ENCODE peak calls at places on chromosome 16, in ten cellular contexts. One of them, this sample, is unnamed.

GRCh38 chr16:19228057-19228456 is 57.5 kb upstream of the CLEC19A start:
- DNase-seq in tibial artery: no peak
- DNase-seq in A673: no peak
- DNase-seq in left lung: no peak
- DNase-seq in PC-3: no peak
- DNase-seq in cardiac fibroblast: no peak
- DNase-seq in CD8-positive, alpha-beta T cell: no peak
- DNase-seq in tibial nerve: no peak
- DNase-seq in mucosa of descending colon: no peak
- DNase-seq in pancreas: no peak
- DNase-seq in this sample: no peak

GRCh38 chr16:23434380-23434779 is 18.6 kb downstream of the COG7 start:
- DNase-seq in tibial artery: no peak
- DNase-seq in A673: peak
- DNase-seq in left lung: no peak
- DNase-seq in PC-3: peak
- DNase-seq in cardiac fibroblast: peak
- DNase-seq in CD8-positive, alpha-beta T cell: no peak
- DNase-seq in tibial nerve: no peak
- DNase-seq in mucosa of descending colon: peak
- DNase-seq in pancreas: peak
- DNase-seq in this sample: no peak

GRCh38 chr16:57941016-57941656 is 29.8 kb downstream of the CNGB1 start:
- DNase-seq in tibial artery: no peak
- DNase-seq in A673: peak
- DNase-seq in left lung: peak
- DNase-seq in PC-3: peak
- DNase-seq in cardiac fibroblast: peak
- DNase-seq in CD8-positive, alpha-beta T cell: no peak
- DNase-seq in tibial nerve: no peak
- DNase-seq in mucosa of descending colon: peak
- DNase-seq in pancreas: peak
- DNase-seq in this sample: no peak

GRCh38 chr16:1437606-1438005 is 6.7 kb downstream of the PERCC1 start:
- DNase-seq in tibial artery: no peak
- DNase-seq in A673: no peak
- DNase-seq in left lung: no peak
- DNase-seq in PC-3: no peak
- DNase-seq in cardiac fibroblast: no peak
- DNase-seq in CD8-positive, alpha-beta T cell: no peak
- DNase-seq in tibial nerve: no peak
- DNase-seq in mucosa of descending colon: no peak
- DNase-seq in pancreas: no peak
- DNase-seq in this sample: no peak

GRCh38 chr16:4435668-4436067 is 10.0 kb downstream of the DNAJA3 start:
- DNase-seq in tibial artery: no peak
- DNase-seq in A673: no peak
- DNase-seq in left lung: no peak
- DNase-seq in PC-3: no peak
- DNase-seq in cardiac fibroblast: no peak
- DNase-seq in CD8-positive, alpha-beta T cell: no peak
- DNase-seq in tibial nerve: no peak
- DNase-seq in mucosa of descending colon: no peak
- DNase-seq in pancreas: no peak
- DNase-seq in this sample: no peak

GRCh38 chr16:10988164-10988803 is 43.9 kb downstream of the CLEC16A start:
- DNase-seq in tibial artery: no peak
- DNase-seq in A673: no peak
- DNase-seq in left lung: peak
- DNase-seq in PC-3: peak
- DNase-seq in cardiac fibroblast: no peak
- DNase-seq in CD8-positive, alpha-beta T cell: no peak
- DNase-seq in tibial nerve: no peak
- DNase-seq in mucosa of descending colon: no peak
- DNase-seq in pancreas: no peak
- DNase-seq in this sample: no peak

GRCh38 chr16:50711040-50711439 is 17.6 kb downstream of the NOD2 start:
- DNase-seq in tibial artery: no peak
- DNase-seq in A673: no peak
- DNase-seq in left lung: no peak
- DNase-seq in PC-3: no peak
- DNase-seq in cardiac fibroblast: no peak
- DNase-seq in CD8-positive, alpha-beta T cell: no peak
- DNase-seq in tibial nerve: no peak
- DNase-seq in mucosa of descending colon: no peak
- DNase-seq in pancreas: no peak
- DNase-seq in this sample: no peak

GRCh38 chr16:53071748-53072301 is 17.0 kb downstream of the CHD9 start:
- DNase-seq in tibial artery: peak
- DNase-seq in A673: peak
- DNase-seq in left lung: no peak
- DNase-seq in PC-3: no peak
- DNase-seq in cardiac fibroblast: peak
- DNase-seq in CD8-positive, alpha-beta T cell: no peak
- DNase-seq in tibial nerve: peak
- DNase-seq in mucosa of descending colon: peak
- DNase-seq in pancreas: no peak
- DNase-seq in this sample: peak

GRCh38 chr16:11833951-11834695 is 17.2 kb downstream of the RSL1D1 start:
- DNase-seq in tibial artery: no peak
- DNase-seq in A673: peak
- DNase-seq in left lung: no peak
- DNase-seq in PC-3: peak
- DNase-seq in cardiac fibroblast: peak
- DNase-seq in CD8-positive, alpha-beta T cell: no peak
- DNase-seq in tibial nerve: no peak
- DNase-seq in mucosa of descending colon: no peak
- DNase-seq in pancreas: no peak
- DNase-seq in this sample: no peak

GRCh38 chr16:67396159-67396774 is 3.0 kb upstream of the TPPP3 start:
- DNase-seq in tibial artery: peak
- DNase-seq in A673: peak
- DNase-seq in left lung: peak
- DNase-seq in PC-3: peak
- DNase-seq in cardiac fibroblast: peak
- DNase-seq in CD8-positive, alpha-beta T cell: no peak
- DNase-seq in tibial nerve: peak
- DNase-seq in mucosa of descending colon: peak
- DNase-seq in pancreas: peak
- DNase-seq in this sample: peak

GRCh38 chr16:3010510-3010909 is 2.2 kb upstream of the CLDN9 start:
- DNase-seq in tibial artery: no peak
- DNase-seq in A673: no peak
- DNase-seq in left lung: no peak
- DNase-seq in PC-3: no peak
- DNase-seq in cardiac fibroblast: no peak
- DNase-seq in CD8-positive, alpha-beta T cell: no peak
- DNase-seq in tibial nerve: no peak
- DNase-seq in mucosa of descending colon: no peak
- DNase-seq in pancreas: no peak
- DNase-seq in this sample: no peak

GRCh38 chr16:3007059-3007956 is 5.4 kb upstream of the CLDN9 start:
- DNase-seq in tibial artery: no peak
- DNase-seq in A673: no peak
- DNase-seq in left lung: no peak
- DNase-seq in PC-3: no peak
- DNase-seq in cardiac fibroblast: no peak
- DNase-seq in CD8-positive, alpha-beta T cell: no peak
- DNase-seq in tibial nerve: no peak
- DNase-seq in mucosa of descending colon: peak
- DNase-seq in pancreas: peak
- DNase-seq in this sample: no peak

GRCh38 chr16:3007957-3008748 is 4.6 kb upstream of the CLDN9 start:
- DNase-seq in tibial artery: no peak
- DNase-seq in A673: no peak
- DNase-seq in left lung: no peak
- DNase-seq in PC-3: no peak
- DNase-seq in cardiac fibroblast: no peak
- DNase-seq in CD8-positive, alpha-beta T cell: no peak
- DNase-seq in tibial nerve: no peak
- DNase-seq in mucosa of descending colon: no peak
- DNase-seq in pancreas: peak
- DNase-seq in this sample: no peak

GRCh38 chr16:3009568-3010390 is 2.9 kb upstream of the CLDN9 start:
- DNase-seq in tibial artery: no peak
- DNase-seq in A673: no peak
- DNase-seq in left lung: peak
- DNase-seq in PC-3: peak
- DNase-seq in cardiac fibroblast: no peak
- DNase-seq in CD8-positive, alpha-beta T cell: no peak
- DNase-seq in tibial nerve: no peak
- DNase-seq in mucosa of descending colon: no peak
- DNase-seq in pancreas: peak
- DNase-seq in this sample: no peak

DNA sequence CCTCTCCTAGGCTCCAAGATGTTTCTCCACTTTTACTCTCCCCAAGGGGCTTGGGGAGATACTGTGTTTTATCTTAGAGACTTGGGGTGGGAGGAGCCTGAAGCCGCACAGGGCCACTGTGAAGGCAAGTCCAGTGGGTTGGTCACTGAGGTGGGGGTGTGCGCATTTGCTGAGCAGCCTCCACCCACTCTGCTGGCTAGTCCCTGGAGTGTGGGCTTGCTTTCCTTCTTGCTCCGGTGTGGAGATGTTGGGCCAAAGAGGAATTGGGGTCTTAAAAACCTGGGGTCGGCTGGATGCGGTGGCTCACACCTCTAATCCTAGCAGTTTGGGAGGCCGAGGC is 4.0 kb upstream of the CLDN9 start:
- DNase-seq in tibial artery: no peak
- DNase-seq in A673: no peak
- DNase-seq in left lung: no peak
- DNase-seq in PC-3: no peak
- DNase-seq in cardiac fibroblast: no peak
- DNase-seq in CD8-positive, alpha-beta T cell: no peak
- DNase-seq in tibial nerve: no peak
- DNase-seq in mucosa of descending colon: no peak
- DNase-seq in pancreas: no peak
- DNase-seq in this sample: no peak
- H3K4me3 ChIP-seq in tibial artery: no peak
- H3K4me3 ChIP-seq in A673: no peak
- H3K4me3 ChIP-seq in left lung: no peak
- H3K4me3 ChIP-seq in PC-3: no peak
- H3K4me3 ChIP-seq in cardiac fibroblast: no peak
- H3K4me3 ChIP-seq in CD8-positive, alpha-beta T cell: peak
- H3K4me3 ChIP-seq in tibial nerve: no peak
- H3K4me3 ChIP-seq in mucosa of descending colon: no peak
- H3K4me3 ChIP-seq in pancreas: no peak
- H3K4me3 ChIP-seq in this sample: no peak

GRCh38 chr16:84925773-84926372 is 85.5 kb downstream of the ZDHHC7 start:
- DNase-seq in tibial artery: peak
- DNase-seq in A673: no peak
- DNase-seq in left lung: no peak
- DNase-seq in PC-3: no peak
- DNase-seq in cardiac fibroblast: no peak
- DNase-seq in CD8-positive, alpha-beta T cell: no peak
- DNase-seq in tibial nerve: no peak
- DNase-seq in mucosa of descending colon: no peak
- DNase-seq in pancreas: no peak
- DNase-seq in this sample: peak
- TF ChIP-seq CTCF in tibial artery: no peak
- TF ChIP-seq CTCF in A673: no peak
- TF ChIP-seq CTCF in left lung: no peak
- TF ChIP-seq CTCF in PC-3: no peak
- TF ChIP-seq CTCF in cardiac fibroblast: no peak
- TF ChIP-seq CTCF in CD8-positive, alpha-beta T cell: no peak
- TF ChIP-seq CTCF in tibial nerve: no peak
- TF ChIP-seq CTCF in mucosa of descending colon: no peak
- TF ChIP-seq CTCF in pancreas: no peak
- TF ChIP-seq CTCF in this sample: no peak

GRCh38 chr16:3057181-3058166 is 8.0 kb upstream of the IL32 start:
- DNase-seq in tibial artery: no peak
- DNase-seq in A673: no peak
- DNase-seq in left lung: no peak
- DNase-seq in PC-3: no peak
- DNase-seq in cardiac fibroblast: no peak
- DNase-seq in CD8-positive, alpha-beta T cell: no peak
- DNase-seq in tibial nerve: no peak
- DNase-seq in mucosa of descending colon: no peak
- DNase-seq in pancreas: no peak
- DNase-seq in this sample: no peak
- H3K4me3 ChIP-seq in tibial artery: peak
- H3K4me3 ChIP-seq in A673: peak
- H3K4me3 ChIP-seq in left lung: peak
- H3K4me3 ChIP-seq in PC-3: peak
- H3K4me3 ChIP-seq in cardiac fibroblast: peak
- H3K4me3 ChIP-seq in CD8-positive, alpha-beta T cell: peak
- H3K4me3 ChIP-seq in tibial nerve: no peak
- H3K4me3 ChIP-seq in mucosa of descending colon: no peak
- H3K4me3 ChIP-seq in pancreas: peak
- H3K4me3 ChIP-seq in this sample: peak

GRCh38 chr16:24800586-24800985 is 45.2 kb upstream of the SLC5A11 start:
- DNase-seq in tibial artery: no peak
- DNase-seq in A673: peak
- DNase-seq in left lung: no peak
- DNase-seq in PC-3: peak
- DNase-seq in cardiac fibroblast: peak
- DNase-seq in CD8-positive, alpha-beta T cell: no peak
- DNase-seq in tibial nerve: no peak
- DNase-seq in mucosa of descending colon: no peak
- DNase-seq in pancreas: no peak
- DNase-seq in this sample: no peak
- TF ChIP-seq CTCF in tibial artery: no peak
- TF ChIP-seq CTCF in A673: peak
- TF ChIP-seq CTCF in left lung: no peak
- TF ChIP-seq CTCF in PC-3: peak
- TF ChIP-seq CTCF in cardiac fibroblast: peak
- TF ChIP-seq CTCF in CD8-positive, alpha-beta T cell: no peak
- TF ChIP-seq CTCF in tibial nerve: no peak
- TF ChIP-seq CTCF in mucosa of descending colon: no peak
- TF ChIP-seq CTCF in pancreas: no peak
- TF ChIP-seq CTCF in this sample: no peak

GRCh38 chr16:54926166-54926838 is 4.4 kb upstream of the IRX5 start:
- DNase-seq in tibial artery: no peak
- DNase-seq in A673: no peak
- DNase-seq in left lung: no peak
- DNase-seq in PC-3: no peak
- DNase-seq in cardiac fibroblast: peak
- DNase-seq in CD8-positive, alpha-beta T cell: no peak
- DNase-seq in tibial nerve: no peak
- DNase-seq in mucosa of descending colon: no peak
- DNase-seq in pancreas: no peak
- DNase-seq in this sample: no peak
- H3K4me3 ChIP-seq in tibial artery: no peak
- H3K4me3 ChIP-seq in A673: peak
- H3K4me3 ChIP-seq in left lung: no peak
- H3K4me3 ChIP-seq in PC-3: no peak
- H3K4me3 ChIP-seq in cardiac fibroblast: no peak
- H3K4me3 ChIP-seq in CD8-positive, alpha-beta T cell: no peak
- H3K4me3 ChIP-seq in tibial nerve: no peak
- H3K4me3 ChIP-seq in mucosa of descending colon: no peak
- H3K4me3 ChIP-seq in pancreas: no peak
- H3K4me3 ChIP-seq in this sample: no peak

DNA sequence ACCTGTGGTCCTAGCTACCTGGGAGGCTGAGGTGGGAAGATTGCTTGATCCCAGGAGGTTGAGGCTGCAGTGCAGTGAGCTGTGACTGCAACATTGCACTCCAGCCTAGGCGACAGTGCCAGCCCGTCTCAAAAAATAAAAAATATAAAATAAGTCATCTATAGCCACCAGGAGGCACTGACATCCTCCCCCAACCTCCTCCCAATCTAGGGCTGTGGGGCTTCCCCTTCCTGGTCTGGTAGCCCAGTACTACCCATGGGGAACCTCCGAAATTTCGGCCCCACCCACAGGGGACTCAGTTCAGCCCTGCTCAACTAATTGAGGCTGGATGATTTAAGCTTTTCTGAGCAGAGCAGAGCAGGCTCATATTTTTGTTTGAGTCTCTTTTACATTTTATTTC is 3.2 kb downstream of the ZSCAN10 start:
- DNase-seq in tibial artery: no peak
- DNase-seq in A673: peak
- DNase-seq in left lung: peak
- DNase-seq in PC-3: peak
- DNase-seq in cardiac fibroblast: peak
- DNase-seq in CD8-positive, alpha-beta T cell: peak
- DNase-seq in tibial nerve: no peak
- DNase-seq in mucosa of descending colon: peak
- DNase-seq in pancreas: no peak
- DNase-seq in this sample: no peak
- TF ChIP-seq CTCF in tibial artery: no peak
- TF ChIP-seq CTCF in A673: peak
- TF ChIP-seq CTCF in left lung: peak
- TF ChIP-seq CTCF in PC-3: peak
- TF ChIP-seq CTCF in cardiac fibroblast: peak
- TF ChIP-seq CTCF in CD8-positive, alpha-beta T cell: peak
- TF ChIP-seq CTCF in tibial nerve: no peak
- TF ChIP-seq CTCF in mucosa of descending colon: no peak
- TF ChIP-seq CTCF in pancreas: no peak
- TF ChIP-seq CTCF in this sample: no peak